ENCODE peak calls at places on chromosomes 3 and 15, in eight cellular contexts. X is GM23248; Q is head of caudate nucleus; I is Kasumi-1; K is activated T-helper 9 cell treated with anti-CD3 and anti-CD28 coated beads, Interleukin-2, amount 50 U/mL, for 16 hours; F is HT1080; Y is GM04504; S is HEK293T. A is an unnamed sample.

GRCh38 chr3:42773409-42773751 is 327 bp upstream of the CCDC13 start:
- DNase-seq in I (no peak), K (no peak), Q (no peak), X (no peak), F (no peak), S (no peak), Y (no peak), A (no peak)

GRCh38 chr15:71151061-71151460 is 35.8 kb downstream of the THSD4 start:
- DNase-seq in I (no peak), K (no peak), X (peak; percentile 70), Y (peak; percentile 10), S (no peak), F (peak; percentile 62), Q (no peak), A (no peak)

GRCh38 chr15:84725001-84725491 is 9.1 kb upstream of the SEC11A start:
- DNase-seq in Y (no peak), K (no peak), F (peak; percentile 78), X (peak; percentile 48), S (no peak), Q (no peak), I (no peak), A (no peak)

GRCh38 chr3:129317014-129317771 is 38.5 kb downstream of the HMCES start:
- DNase-seq in K (no peak), Y (no peak), Q (no peak), X (no peak), F (no peak), I (no peak), S (no peak), A (peak; percentile 31)

GRCh38 chr3:58047806-58048205 is 39.6 kb downstream of the FLNB start:
- DNase-seq in F (peak; percentile 81), Y (peak; percentile 93), S (no peak), X (peak; percentile 95), Q (no peak), I (no peak), K (no peak), A (no peak)

GRCh38 chr15:60840306-60840702 is 361.4 kb upstream of the ICE2 start:
- DNase-seq in S (no peak), Y (no peak), F (peak; percentile 34), K (no peak), X (peak; percentile 77), I (no peak), Q (no peak), A (no peak)

GRCh38 chr15:99435138-99435695 is 130.6 kb upstream of the MEF2A start:
- DNase-seq in Y (no peak), K (no peak), Q (no peak), F (no peak), X (no peak), S (no peak), I (no peak), A (no peak)

GRCh38 chr3:196666001-196666867 is 26.7 kb downstream of the NRROS start:
- DNase-seq in X (peak; percentile 82), K (no peak), I (peak; percentile 64), S (no peak), Q (peak; percentile 31), Y (peak; percentile 43), F (peak; percentile 99), A (no peak)

GRCh38 chr3:71944482-71944881 is 159.5 kb upstream of the PROK2 start:
- DNase-seq in Q (no peak), Y (no peak), K (no peak), S (no peak), X (no peak), I (no peak), F (no peak), A (no peak)

GRCh38 chr3:51396401-51396800 is 5.3 kb downstream of the RBM15B start:
- DNase-seq in F (no peak), Y (no peak), S (no peak), K (no peak), Q (no peak), I (no peak), X (no peak), A (no peak)

GRCh38 chr3:25429960-25430941 is 2.2 kb downstream of the RARB start:
- DNase-seq in F (no peak), K (no peak), I (no peak), S (no peak), Y (no peak), Q (no peak), X (no peak), A (no peak)

GRCh38 chr3:29128004-29128403 is 152.9 kb upstream of the RBMS3 start:
- DNase-seq in F (peak; percentile 74), I (no peak), K (no peak), S (no peak), Q (no peak), X (no peak), Y (no peak), A (no peak)

GRCh38 chr3:125594581-125595011 is 701 bp downstream of the OSBPL11 start:
- DNase-seq in K (no peak), S (no peak), F (no peak), Q (peak; percentile 13), I (no peak), Y (no peak), X (peak; percentile 61), A (no peak)

GRCh38 chr3:45480218-45480617 is 91.8 kb downstream of the LARS2 start:
- DNase-seq in X (peak; percentile 13), Y (no peak), Q (no peak), F (no peak), I (peak; percentile 10), S (no peak), K (no peak), A (peak; percentile 35)

GRCh38 chr15:35717721-35718120 is 171.8 kb upstream of the DPH6 start:
- DNase-seq in S (no peak), I (no peak), Y (no peak), Q (no peak), K (no peak), X (no peak), F (no peak), A (no peak)

GRCh38 chr15:46467041-46467440 is 832.2 kb downstream of the SQOR start:
- DNase-seq in S (no peak), Q (no peak), F (no peak), K (no peak), X (no peak), Y (no peak), I (no peak), A (no peak)

GRCh38 chr3:71069797-71070196 is 513.7 kb downstream of the FOXP1 start:
- DNase-seq in Q (peak; percentile 76), X (peak; percentile 67), I (peak; percentile 76), S (peak; percentile 62), F (peak; percentile 49), K (peak; percentile 48), Y (no peak), A (no peak)

GRCh38 chr3:30768703-30769550 is 125.5 kb downstream of the GADL1 start:
- DNase-seq in X (peak; percentile 75), S (peak; percentile 62), F (peak; percentile 60), Q (peak; percentile 81), K (peak; percentile 51), Y (no peak), I (peak; percentile 51), A (peak; percentile 22)

GRCh38 chr3:176971613-176972174 is 225.6 kb downstream of the TBL1XR1 start:
- DNase-seq in Y (no peak), X (no peak), I (no peak), F (no peak), K (no peak), Q (no peak), S (no peak), A (no peak)

GRCh38 chr3:172315401-172316091 is 132.7 kb downstream of the GHSR start:
- DNase-seq in F (peak; percentile 63), Y (no peak), X (peak; percentile 73), K (no peak), I (no peak), Q (no peak), S (no peak), A (no peak)

GRCh38 chr3:195860456-195860855 is 47.9 kb downstream of the TNK2 start:
- DNase-seq in S (no peak), I (no peak), Y (no peak), F (no peak), K (no peak), X (no peak), Q (no peak), A (no peak)

GRCh38 chr15:48459571-48460461 is 128.6 kb downstream of the DUT start:
- DNase-seq in Y (peak; percentile 82), S (no peak), X (peak; percentile 96), Q (no peak), I (no peak), F (peak; percentile 83), K (no peak), A (no peak)

GRCh38 chr15:35925634-35926380 is 379.8 kb upstream of the DPH6 start:
- DNase-seq in Q (no peak), F (peak; percentile 47), K (no peak), I (no peak), X (peak; percentile 17), S (no peak), Y (no peak), A (no peak)

GRCh38 chr3:53643757-53644156 is 149.3 kb downstream of the CACNA1D start:
- DNase-seq in F (no peak), I (no peak), Y (no peak), K (no peak), S (no peak), Q (no peak), X (no peak), A (no peak)

GRCh38 chr3:188310270-188310710 is 156.3 kb downstream of the LPP start:
- DNase-seq in K (no peak), Q (no peak), Y (no peak), I (no peak), F (no peak), X (no peak), S (no peak), A (no peak)

GRCh38 chr3:30680789-30681188 is 74.4 kb downstream of the TGFBR2 start:
- DNase-seq in Q (peak; percentile 86), X (peak; percentile 48), S (no peak), I (no peak), F (no peak), K (no peak), Y (no peak), A (no peak)

GRCh38 chr15:42385206-42385979 is 26.1 kb downstream of the CAPN3 start:
- DNase-seq in F (peak; percentile 48), I (peak; percentile 48), S (peak; percentile 58), Q (peak; percentile 32), K (no peak), Y (no peak), X (peak; percentile 57), A (peak; percentile 51)

GRCh38 chr15:29456255-29456654 is 186.6 kb upstream of the NSMCE3 start:
- DNase-seq in F (no peak), K (no peak), Q (no peak), S (no peak), X (no peak), Y (no peak), I (no peak), A (no peak)

GRCh38 chr15:49169880-49170597 is at the start of gene GALK2:
- DNase-seq in I (peak; percentile 95), X (peak; percentile 94), S (peak; percentile 78), Y (peak; percentile 65), F (peak; percentile 88), Q (peak; percentile 82), K (peak; percentile 68), A (peak; percentile 60)

GRCh38 chr3:47669026-47669749 is 90.5 kb upstream of the CSPG5 start:
- DNase-seq in F (peak; percentile 38), S (no peak), X (peak; percentile 48), Q (no peak), K (no peak), Y (no peak), I (no peak), A (no peak)

GRCh38 chr3:62154457-62155148 is 218.7 kb downstream of the FEZF2 start:
- DNase-seq in X (no peak), Y (no peak), K (no peak), Q (no peak), S (no peak), I (no peak), F (no peak), A (no peak)